ENCODE peak calls at places on chromosomes 16 and 17, in four cellular contexts. One of them, this sample, is unnamed.

GRCh38 chr17:75442168-75443103 is 14.0 kb upstream of the TMEM94 start:
- DNase-seq in neuronal stem cell: no peak
- DNase-seq in H1: no peak
- DNase-seq in mesenchymal stem cell: no peak
- DNase-seq in this sample: no peak

GRCh38 chr17:59762022-59762825 is 54.8 kb downstream of the VMP1 start:
- DNase-seq in neuronal stem cell: no peak
- DNase-seq in H1: no peak
- DNase-seq in mesenchymal stem cell: peak
- DNase-seq in this sample: no peak

GRCh38 chr16:30748634-30749445 is 615 bp downstream of the PHKG2 start:
- DNase-seq in neuronal stem cell: peak
- DNase-seq in H1: no peak
- DNase-seq in mesenchymal stem cell: peak
- DNase-seq in this sample: peak

GRCh38 chr17:72031219-72031906 is 89.5 kb upstream of the SOX9 start:
- DNase-seq in neuronal stem cell: no peak
- DNase-seq in H1: no peak
- DNase-seq in mesenchymal stem cell: no peak
- DNase-seq in this sample: no peak

GRCh38 chr16:28204211-28204610 is 7.6 kb downstream of the XPO6 start:
- DNase-seq in neuronal stem cell: no peak
- DNase-seq in H1: no peak
- DNase-seq in mesenchymal stem cell: no peak
- DNase-seq in this sample: no peak

GRCh38 chr17:43351686-43352085 is 47.1 kb upstream of the ARL4D start:
- DNase-seq in neuronal stem cell: no peak
- DNase-seq in H1: no peak
- DNase-seq in mesenchymal stem cell: no peak
- DNase-seq in this sample: no peak

GRCh38 chr16:85750827-85751641 is at the start of gene C16orf74:
- DNase-seq in neuronal stem cell: no peak
- DNase-seq in H1: no peak
- DNase-seq in mesenchymal stem cell: peak
- DNase-seq in this sample: no peak

GRCh38 chr17:2195729-2196128 is 107.9 kb downstream of the SMG6 start:
- DNase-seq in neuronal stem cell: no peak
- DNase-seq in H1: no peak
- DNase-seq in mesenchymal stem cell: no peak
- DNase-seq in this sample: no peak

GRCh38 chr17:3602499-3602898 is 6.7 kb downstream of the TRPV1 start:
- DNase-seq in neuronal stem cell: no peak
- DNase-seq in H1: no peak
- DNase-seq in mesenchymal stem cell: peak
- DNase-seq in this sample: peak

GRCh38 chr16:70720431-70721201 is 34.8 kb upstream of the MTSS2 start:
- DNase-seq in neuronal stem cell: no peak
- DNase-seq in H1: no peak
- DNase-seq in mesenchymal stem cell: no peak
- DNase-seq in this sample: no peak

GRCh38 chr17:72345083-72345482 is 224.3 kb downstream of the SOX9 start:
- DNase-seq in neuronal stem cell: no peak
- DNase-seq in H1: no peak
- DNase-seq in mesenchymal stem cell: no peak
- DNase-seq in this sample: no peak

GRCh38 chr17:78535285-78536197 is 41.7 kb downstream of the DNAH17 start:
- DNase-seq in neuronal stem cell: no peak
- DNase-seq in H1: no peak
- DNase-seq in mesenchymal stem cell: no peak
- DNase-seq in this sample: no peak

GRCh38 chr17:67615736-67616135 is 102.0 kb upstream of the NOL11 start:
- DNase-seq in neuronal stem cell: no peak
- DNase-seq in H1: no peak
- DNase-seq in mesenchymal stem cell: no peak
- DNase-seq in this sample: no peak

GRCh38 chr16:55346475-55346874 is 22.5 kb downstream of the IRX6 start:
- DNase-seq in neuronal stem cell: no peak
- DNase-seq in H1: no peak
- DNase-seq in mesenchymal stem cell: no peak
- DNase-seq in this sample: no peak

GRCh38 chr16:49932943-49933342 is 77.0 kb upstream of the ZNF423 start:
- DNase-seq in neuronal stem cell: no peak
- DNase-seq in H1: no peak
- DNase-seq in mesenchymal stem cell: no peak
- DNase-seq in this sample: no peak

GRCh38 chr17:28385037-28385797 is 13.7 kb downstream of the SARM1 start:
- DNase-seq in neuronal stem cell: no peak
- DNase-seq in H1: no peak
- DNase-seq in mesenchymal stem cell: no peak
- DNase-seq in this sample: peak

GRCh38 chr17:50267074-50267841 is 7.0 kb upstream of the TMEM92 start:
- DNase-seq in neuronal stem cell: no peak
- DNase-seq in H1: no peak
- DNase-seq in mesenchymal stem cell: no peak
- DNase-seq in this sample: no peak

GRCh38 chr17:61431594-61432311 is 20.5 kb upstream of the TBX4 start:
- DNase-seq in neuronal stem cell: no peak
- DNase-seq in H1: no peak
- DNase-seq in mesenchymal stem cell: no peak
- DNase-seq in this sample: no peak

GRCh38 chr16:2871926-2872325 is 11.1 kb upstream of the FLYWCH2 start:
- DNase-seq in neuronal stem cell: no peak
- DNase-seq in H1: no peak
- DNase-seq in mesenchymal stem cell: no peak
- DNase-seq in this sample: no peak

GRCh38 chr17:30395398-30396022 is 16.8 kb downstream of the CPD start:
- DNase-seq in neuronal stem cell: no peak
- DNase-seq in H1: no peak
- DNase-seq in mesenchymal stem cell: no peak
- DNase-seq in this sample: no peak

GRCh38 chr16:67110136-67110847 is 551 bp downstream of the PHAF1 start:
- DNase-seq in neuronal stem cell: no peak
- DNase-seq in H1: no peak
- DNase-seq in mesenchymal stem cell: no peak
- DNase-seq in this sample: no peak

GRCh38 chr17:50146927-50147640 is 3.4 kb downstream of the PPP1R9B start:
- DNase-seq in neuronal stem cell: no peak
- DNase-seq in H1: no peak
- DNase-seq in mesenchymal stem cell: no peak
- DNase-seq in this sample: no peak

GRCh38 chr16:27708651-27709050 is 158.7 kb downstream of the KATNIP start:
- DNase-seq in neuronal stem cell: no peak
- DNase-seq in H1: no peak
- DNase-seq in mesenchymal stem cell: no peak
- DNase-seq in this sample: no peak

DNA sequence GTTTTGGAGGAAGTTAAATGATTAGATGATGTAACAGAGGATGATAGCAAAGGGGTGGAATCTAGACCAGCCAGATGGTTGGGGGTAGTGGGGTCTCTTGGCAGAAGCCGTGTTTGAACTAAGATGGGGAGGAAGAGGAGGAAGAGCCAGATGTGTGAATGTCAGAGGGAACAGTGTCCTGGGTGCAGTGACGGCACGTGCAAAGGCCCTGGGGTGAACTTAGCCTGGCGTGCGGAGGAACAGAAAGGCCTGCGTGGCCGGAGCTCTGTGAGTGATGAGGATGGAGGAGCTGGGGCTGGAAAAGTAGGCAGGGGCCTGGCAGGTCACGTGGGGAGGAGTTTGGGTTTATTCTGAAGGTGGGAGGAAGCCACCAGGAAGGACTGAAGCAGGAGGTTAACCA is 26.4 kb upstream of the RMI2 start:
- DNase-seq in neuronal stem cell: no peak
- DNase-seq in H1: no peak
- DNase-seq in mesenchymal stem cell: no peak
- DNase-seq in this sample: no peak
- H2BK12ac ChIP-seq in neuronal stem cell: no peak
- H2BK12ac ChIP-seq in H1: peak
- H2BK12ac ChIP-seq in mesenchymal stem cell: no peak
- H2BK12ac ChIP-seq in this sample: no peak

GRCh38 chr17:15377200-15377599 is 35.8 kb upstream of the TEKT3 start:
- DNase-seq in neuronal stem cell: no peak
- DNase-seq in H1: no peak
- DNase-seq in mesenchymal stem cell: no peak
- DNase-seq in this sample: no peak
- H4K91ac ChIP-seq in neuronal stem cell: no peak
- H4K91ac ChIP-seq in H1: no peak
- H4K91ac ChIP-seq in mesenchymal stem cell: no peak
- H4K91ac ChIP-seq in this sample: no peak

DNA sequence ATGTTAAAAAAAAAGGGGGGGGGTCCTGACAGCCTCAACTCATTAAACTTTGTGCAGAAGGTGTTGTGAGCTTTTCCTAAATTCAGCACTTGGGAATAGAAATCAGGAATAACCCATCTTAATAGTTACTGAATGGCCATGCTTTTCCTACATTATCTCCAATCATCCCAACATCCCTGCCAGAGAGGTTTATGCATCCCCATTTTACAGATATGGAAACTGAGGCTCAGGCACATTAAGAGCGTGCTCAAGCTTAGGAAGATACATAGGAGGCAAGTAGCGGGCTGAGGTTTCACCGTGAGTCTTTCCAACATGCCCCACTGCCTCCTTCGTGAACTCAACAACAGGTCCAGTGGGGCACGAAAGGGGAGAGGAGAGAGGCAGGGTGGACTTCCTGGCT is 78.4 kb downstream of the C17orf67 start:
- DNase-seq in neuronal stem cell: no peak
- DNase-seq in H1: no peak
- DNase-seq in mesenchymal stem cell: no peak
- DNase-seq in this sample: no peak
- H2BK12ac ChIP-seq in neuronal stem cell: no peak
- H2BK12ac ChIP-seq in H1: no peak
- H2BK12ac ChIP-seq in mesenchymal stem cell: peak
- H2BK12ac ChIP-seq in this sample: no peak

DNA sequence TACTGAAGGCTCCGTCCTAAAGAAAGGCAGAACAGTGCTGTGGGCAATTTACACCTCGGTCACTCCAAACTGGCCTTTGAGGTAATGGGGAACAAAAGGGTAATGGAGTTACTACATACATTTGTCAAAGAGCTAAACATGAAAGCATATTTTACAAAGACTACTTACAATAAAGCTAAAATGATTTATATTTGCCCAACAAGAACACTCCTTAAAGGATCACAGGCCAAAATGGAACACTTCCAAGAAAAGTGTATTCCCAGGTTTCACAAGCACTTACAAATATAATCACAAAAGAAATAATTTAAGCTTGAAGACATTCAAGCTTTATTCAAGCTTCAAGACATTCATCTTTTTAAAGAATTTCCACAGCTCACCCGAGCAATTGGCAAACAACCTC is 29.3 kb downstream of the C17orf67 start:
- DNase-seq in neuronal stem cell: no peak
- DNase-seq in H1: no peak
- DNase-seq in mesenchymal stem cell: no peak
- DNase-seq in this sample: no peak
- H4K91ac ChIP-seq in neuronal stem cell: no peak
- H4K91ac ChIP-seq in H1: no peak
- H4K91ac ChIP-seq in mesenchymal stem cell: no peak
- H4K91ac ChIP-seq in this sample: no peak

GRCh38 chr17:47203984-47204721 is 5.0 kb upstream of the MYL4 start:
- DNase-seq in neuronal stem cell: no peak
- DNase-seq in H1: no peak
- DNase-seq in mesenchymal stem cell: peak
- DNase-seq in this sample: no peak
- H2BK12ac ChIP-seq in neuronal stem cell: no peak
- H2BK12ac ChIP-seq in H1: no peak
- H2BK12ac ChIP-seq in mesenchymal stem cell: no peak
- H2BK12ac ChIP-seq in this sample: no peak

GRCh38 chr17:31488982-31489294 is 97.5 kb downstream of the RAB11FIP4 start:
- DNase-seq in neuronal stem cell: no peak
- DNase-seq in H1: no peak
- DNase-seq in mesenchymal stem cell: no peak
- DNase-seq in this sample: no peak
- H4K91ac ChIP-seq in neuronal stem cell: no peak
- H4K91ac ChIP-seq in H1: peak
- H4K91ac ChIP-seq in mesenchymal stem cell: no peak
- H4K91ac ChIP-seq in this sample: no peak

GRCh38 chr16:86994215-86994614 is 323.0 kb downstream of the C16orf95 start:
- DNase-seq in neuronal stem cell: no peak
- DNase-seq in H1: no peak
- DNase-seq in mesenchymal stem cell: no peak
- DNase-seq in this sample: no peak
- H2BK12ac ChIP-seq in neuronal stem cell: no peak
- H2BK12ac ChIP-seq in H1: no peak
- H2BK12ac ChIP-seq in mesenchymal stem cell: no peak
- H2BK12ac ChIP-seq in this sample: no peak

GRCh38 chr17:18964550-18964949 is 12.6 kb downstream of the SLC5A10 start:
- DNase-seq in neuronal stem cell: no peak
- DNase-seq in H1: no peak
- DNase-seq in mesenchymal stem cell: no peak
- DNase-seq in this sample: no peak
- H4K91ac ChIP-seq in neuronal stem cell: peak
- H4K91ac ChIP-seq in H1: no peak
- H4K91ac ChIP-seq in mesenchymal stem cell: no peak
- H4K91ac ChIP-seq in this sample: no peak

GRCh38 chr16:19560078-19560477 is 4.6 kb downstream of the VPS35L start:
- DNase-seq in neuronal stem cell: no peak
- DNase-seq in H1: no peak
- DNase-seq in mesenchymal stem cell: no peak
- DNase-seq in this sample: no peak

GRCh38 chr16:19559242-19559910 is 3.9 kb downstream of the VPS35L start:
- DNase-seq in neuronal stem cell: peak
- DNase-seq in H1: no peak
- DNase-seq in mesenchymal stem cell: peak
- DNase-seq in this sample: no peak

GRCh38 chr16:19555938-19556778 is 655 bp downstream of the VPS35L start:
- DNase-seq in neuronal stem cell: peak
- DNase-seq in H1: peak
- DNase-seq in mesenchymal stem cell: peak
- DNase-seq in this sample: peak

GRCh38 chr16:19549688-19550087 is 5.8 kb upstream of the VPS35L start:
- DNase-seq in neuronal stem cell: no peak
- DNase-seq in H1: no peak
- DNase-seq in mesenchymal stem cell: no peak
- DNase-seq in this sample: no peak

GRCh38 chr16:19555186-19555937 is at the start of gene VPS35L:
- DNase-seq in neuronal stem cell: peak
- DNase-seq in H1: peak
- DNase-seq in mesenchymal stem cell: peak
- DNase-seq in this sample: peak
- H2BK12ac ChIP-seq in neuronal stem cell: no peak
- H2BK12ac ChIP-seq in H1: peak
- H2BK12ac ChIP-seq in mesenchymal stem cell: no peak
- H2BK12ac ChIP-seq in this sample: no peak